ENCODE peak calls at places on chromosome 16, in six cellular contexts. Y is upper lobe of right lung, B is T-helper 1 cell, T is NCI-H460, N is HuH-7.5, V is body of pancreas. I is an unnamed sample.

GRCh38 chr16:23679986-23680336 is 1.3 kb downstream of the PLK1 start:
- DNase-seq in Y (no peak), T (no peak), V (no peak), B (no peak), N (no peak), I (no peak)

GRCh38 chr16:20866792-20867191 is 33.4 kb downstream of the DCUN1D3 start:
- DNase-seq in Y (no peak), N (no peak), B (no peak), V (peak), T (no peak), I (no peak)

GRCh38 chr16:67311607-67312449 is 14.7 kb downstream of the KCTD19 start:
- DNase-seq in T (peak), N (no peak), B (no peak), Y (no peak), V (no peak), I (peak)

GRCh38 chr16:81625544-81626152 is 153.4 kb upstream of the PLCG2 start:
- DNase-seq in V (peak), T (no peak), N (no peak), Y (no peak), B (no peak), I (no peak)

GRCh38 chr16:10923650-10924214 is 18.5 kb downstream of the DEXI start:
- DNase-seq in N (no peak), T (no peak), V (peak), Y (no peak), B (no peak), I (no peak)

GRCh38 chr16:54538241-54538640 is 251.7 kb upstream of the IRX3 start:
- DNase-seq in T (no peak), N (no peak), V (no peak), Y (no peak), B (no peak), I (no peak)

GRCh38 chr16:64878964-64879363 is 242.9 kb downstream of the CDH11 start:
- DNase-seq in B (no peak), N (no peak), V (no peak), T (no peak), Y (no peak), I (no peak)

GRCh38 chr16:49464093-49464492 is 90.5 kb downstream of the C16orf78 start:
- DNase-seq in Y (no peak), V (no peak), B (no peak), T (no peak), N (no peak), I (no peak)

GRCh38 chr16:17773698-17774101 is 302.9 kb upstream of the XYLT1 start:
- DNase-seq in Y (no peak), V (peak), T (no peak), B (no peak), N (no peak), I (no peak)

GRCh38 chr16:86962259-86962658 is 354.9 kb downstream of the C16orf95 start:
- DNase-seq in B (no peak), T (no peak), N (no peak), Y (no peak), V (no peak), I (no peak)

GRCh38 chr16:48734220-48734619 is 124.2 kb upstream of the N4BP1 start:
- DNase-seq in V (no peak), T (no peak), B (no peak), N (no peak), Y (no peak), I (no peak)

GRCh38 chr16:30122621-30123160 is 329 bp downstream of the MAPK3 start:
- DNase-seq in B (no peak), Y (no peak), T (no peak), N (no peak), V (peak), I (no peak)

GRCh38 chr16:13014516-13014915 is 113.1 kb downstream of the SHISA9 start:
- DNase-seq in T (no peak), V (no peak), N (no peak), Y (no peak), B (no peak), I (no peak)

GRCh38 chr16:50021509-50021908 is 3.5 kb upstream of the CNEP1R1 start:
- DNase-seq in Y (no peak), N (no peak), V (no peak), B (no peak), T (no peak), I (peak)

GRCh38 chr16:3983081-3983520 is 102.6 kb upstream of the CREBBP start:
- DNase-seq in B (peak), Y (peak), T (peak), N (peak), V (peak), I (peak)

GRCh38 chr16:65725156-65725845 is 603.4 kb upstream of the CDH11 start:
- DNase-seq in T (no peak), B (no peak), Y (no peak), N (no peak), V (no peak), I (no peak)

GRCh38 chr16:73054732-73055481 is 7.0 kb upstream of the ZFHX3 start:
- DNase-seq in Y (no peak), T (no peak), V (no peak), N (no peak), B (no peak), I (no peak)

I was measured in T47D.